ENCODE peak calls at places on chromosomes 3 and 15, in nine cellular contexts. I is HL-60, P is mesothelial cell of epicardium, D is H9, K is IMR-90, U is type B pancreatic cell, O is omental fat pad, S is fibroblast of villous mesenchyme, V is AG09309. B is an unnamed sample.

GRCh38 chr15:44662478-44663409 is 718 bp downstream of the SPG11 start:
- DNase-seq in V (no peak), K (peak), U (no peak), I (peak), S (peak), P (no peak), O (peak), D (peak), B (peak)

GRCh38 chr3:113110263-113110662 is 101.1 kb upstream of the BOC start:
- DNase-seq in V (no peak), K (no peak), I (no peak), D (no peak), U (no peak), O (no peak), P (no peak), S (no peak), B (no peak)

GRCh38 chr3:151709847-151710246 is 23.9 kb upstream of the AADACL2 start:
- DNase-seq in V (no peak), S (peak), U (no peak), P (no peak), O (no peak), I (no peak), D (no peak), K (peak), B (no peak)

GRCh38 chr3:66933233-66933632 is 64.9 kb upstream of the KBTBD8 start:
- DNase-seq in S (no peak), P (no peak), V (no peak), U (no peak), I (no peak), D (peak), K (no peak), O (no peak), B (no peak)

GRCh38 chr3:124778061-124778460 is 47.8 kb downstream of the UMPS start:
- DNase-seq in D (no peak), P (no peak), S (no peak), V (no peak), U (no peak), I (no peak), K (no peak), O (no peak), B (no peak)

GRCh38 chr3:49616061-49616460 is 58.1 kb upstream of the APEH start:
- DNase-seq in V (no peak), U (no peak), P (no peak), D (no peak), I (no peak), O (no peak), K (no peak), S (no peak), B (no peak)

GRCh38 chr3:45491344-45491743 is 103.0 kb downstream of the LARS2 start:
- DNase-seq in S (no peak), V (no peak), U (no peak), K (no peak), O (no peak), P (no peak), D (no peak), I (no peak), B (no peak)

GRCh38 chr15:94287794-94288246 is 56.5 kb downstream of the MCTP2 start:
- DNase-seq in U (no peak), S (no peak), D (no peak), P (no peak), V (no peak), K (no peak), I (peak), O (no peak), B (peak)

GRCh38 chr3:151316267-151316991 is at the start of gene GPR87:
- DNase-seq in S (no peak), U (no peak), K (peak), O (no peak), I (no peak), P (no peak), V (no peak), D (no peak), B (no peak)

GRCh38 chr15:34437687-34438086 is at the start of gene GOLGA8A:
- DNase-seq in K (peak), V (peak), P (peak), U (no peak), O (no peak), D (peak), S (peak), I (peak), B (peak)

GRCh38 chr3:134937256-134938023 is 142.4 kb downstream of the EPHB1 start:
- DNase-seq in I (no peak), V (no peak), D (peak), K (no peak), S (no peak), P (peak), O (no peak), U (no peak), B (no peak)

GRCh38 chr3:14988988-14989394 is 41.6 kb downstream of the NR2C2 start:
- DNase-seq in O (no peak), P (no peak), V (no peak), D (peak), K (no peak), S (no peak), I (no peak), U (no peak), B (peak)

GRCh38 chr15:63449711-63450110 is 54.7 kb upstream of the USP3 start:
- DNase-seq in V (no peak), S (peak), U (no peak), D (peak), I (no peak), O (no peak), P (no peak), K (no peak), B (no peak)

GRCh38 chr3:84308379-84308778 is 650.4 kb upstream of the CADM2 start:
- DNase-seq in I (no peak), S (no peak), V (no peak), O (no peak), P (no peak), D (no peak), U (no peak), K (no peak), B (no peak)

GRCh38 chr3:39476783-39477182 is 9.3 kb downstream of the MOBP start:
- DNase-seq in U (no peak), O (no peak), I (no peak), P (no peak), S (no peak), D (no peak), V (no peak), K (no peak), B (no peak)

GRCh38 chr3:29822051-29822450 is 541.2 kb downstream of the RBMS3 start:
- DNase-seq in S (peak), D (no peak), I (no peak), V (peak), K (peak), P (no peak), U (no peak), O (no peak), B (no peak)

GRCh38 chr3:166060789-166061479 is 223.7 kb upstream of the BCHE start:
- DNase-seq in S (no peak), V (no peak), U (no peak), D (peak), I (no peak), P (no peak), O (no peak), K (no peak), B (no peak)

GRCh38 chr3:48845170-48845569 is 2.5 kb downstream of the PRKAR2A start:
- DNase-seq in D (no peak), O (no peak), S (peak), V (no peak), P (no peak), U (no peak), I (no peak), K (no peak), B (no peak)

GRCh38 chr15:65638681-65639089 is 16.9 kb downstream of the SLC24A1 start:
- DNase-seq in D (no peak), V (peak), K (peak), S (peak), O (no peak), U (no peak), P (no peak), I (peak), B (no peak)

GRCh38 chr3:100226712-100227429 is 33.9 kb upstream of the TBC1D23 start:
- DNase-seq in O (no peak), S (peak), V (no peak), D (no peak), P (no peak), I (no peak), K (peak), U (no peak), B (no peak)

GRCh38 chr15:27176785-27177406 is 205.9 kb downstream of the GABRG3 start:
- DNase-seq in V (no peak), K (no peak), I (no peak), D (no peak), S (no peak), P (no peak), O (no peak), U (no peak), B (no peak)

GRCh38 chr3:143769663-143770062 is 78.6 kb downstream of the SLC9A9 start:
- DNase-seq in U (no peak), O (no peak), V (peak), I (no peak), S (peak), D (no peak), P (no peak), K (peak), B (no peak)

GRCh38 chr3:143757691-143758090 is 90.6 kb downstream of the SLC9A9 start:
- DNase-seq in S (no peak), D (no peak), I (no peak), P (no peak), K (no peak), U (no peak), O (no peak), V (no peak), B (no peak)

GRCh38 chr3:143764840-143765239 is 83.4 kb downstream of the SLC9A9 start:
- DNase-seq in S (no peak), V (no peak), K (no peak), D (no peak), O (no peak), U (no peak), P (no peak), I (no peak), B (no peak)

DNA sequence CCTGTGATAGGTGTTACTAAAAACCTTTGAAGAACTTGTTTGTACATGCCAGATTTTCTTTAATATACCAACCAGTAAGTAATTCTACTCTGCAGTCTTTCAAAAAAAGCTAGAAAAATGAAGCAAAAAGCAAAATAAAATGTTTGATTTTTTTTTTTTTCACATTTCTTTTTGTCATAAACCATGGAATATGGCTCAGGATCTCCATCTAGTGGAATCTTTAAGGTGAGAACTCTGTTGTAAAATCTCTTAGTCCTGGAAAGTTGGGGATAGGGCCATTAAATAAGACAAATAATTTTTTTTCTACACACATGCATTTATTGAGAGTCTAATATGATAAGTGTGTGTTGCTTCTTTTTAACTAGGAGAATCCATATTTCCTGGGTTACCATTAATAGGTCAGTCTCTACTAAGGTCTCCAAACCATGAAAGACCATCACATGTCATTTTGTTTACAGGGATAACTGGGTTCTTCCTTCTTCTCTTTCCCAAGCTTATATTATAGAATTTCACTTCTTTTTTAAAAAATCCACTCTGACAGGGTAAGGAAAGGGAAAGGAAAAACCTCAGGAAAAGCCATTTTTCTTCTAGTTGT is 84.6 kb downstream of the SLC9A9 start:
- DNase-seq in K (peak), I (no peak), U (no peak), V (no peak), S (peak), P (no peak), O (no peak), D (no peak), B (no peak)
- TF ChIP-seq CTCF in K (peak), I (no peak), U (peak), V (peak), S (peak), P (no peak), O (no peak), D (peak), B (no peak)

DNA sequence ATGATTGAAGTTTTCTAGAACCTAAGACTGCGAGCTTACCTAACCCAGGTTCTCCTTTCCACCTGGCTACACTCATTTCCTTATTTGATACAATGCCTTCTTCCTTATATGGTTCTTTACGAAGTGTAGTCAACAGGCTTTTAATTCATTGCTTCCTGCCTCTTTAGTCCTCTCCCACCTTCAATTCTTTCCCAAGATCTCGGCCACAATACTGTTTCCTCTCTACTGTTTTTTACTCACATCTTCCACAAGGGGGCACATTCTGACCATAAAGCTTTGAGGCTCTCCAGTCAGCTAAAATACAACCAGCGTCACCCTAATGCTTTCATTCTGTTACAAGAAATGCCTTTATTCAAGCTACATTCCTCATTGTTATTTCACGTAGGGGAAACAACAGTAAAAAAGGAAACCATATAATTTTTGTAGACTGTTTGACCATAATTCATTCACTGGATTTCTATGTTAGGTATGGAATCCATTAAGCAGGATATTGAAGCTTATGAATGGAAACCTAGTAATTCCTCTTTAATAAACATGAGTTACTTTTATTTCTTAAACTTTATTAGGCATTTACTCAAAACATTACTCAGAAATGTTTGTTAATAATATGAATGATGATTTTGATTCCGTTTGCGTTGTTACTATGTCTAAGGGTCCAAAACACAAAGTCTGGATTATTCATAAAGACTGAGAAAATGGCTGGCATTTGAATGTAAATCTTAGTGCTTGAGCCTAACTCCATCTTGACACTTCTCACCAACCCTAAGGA is 29.5 kb upstream of the VEPH1 start:
- DNase-seq in O (no peak), P (no peak), U (no peak), I (peak), D (peak), S (peak), V (peak), K (peak), B (no peak)
- TF ChIP-seq CTCF in O (no peak), P (peak), U (peak), I (peak), D (peak), S (peak), V (peak), K (peak), B (no peak)

DNA sequence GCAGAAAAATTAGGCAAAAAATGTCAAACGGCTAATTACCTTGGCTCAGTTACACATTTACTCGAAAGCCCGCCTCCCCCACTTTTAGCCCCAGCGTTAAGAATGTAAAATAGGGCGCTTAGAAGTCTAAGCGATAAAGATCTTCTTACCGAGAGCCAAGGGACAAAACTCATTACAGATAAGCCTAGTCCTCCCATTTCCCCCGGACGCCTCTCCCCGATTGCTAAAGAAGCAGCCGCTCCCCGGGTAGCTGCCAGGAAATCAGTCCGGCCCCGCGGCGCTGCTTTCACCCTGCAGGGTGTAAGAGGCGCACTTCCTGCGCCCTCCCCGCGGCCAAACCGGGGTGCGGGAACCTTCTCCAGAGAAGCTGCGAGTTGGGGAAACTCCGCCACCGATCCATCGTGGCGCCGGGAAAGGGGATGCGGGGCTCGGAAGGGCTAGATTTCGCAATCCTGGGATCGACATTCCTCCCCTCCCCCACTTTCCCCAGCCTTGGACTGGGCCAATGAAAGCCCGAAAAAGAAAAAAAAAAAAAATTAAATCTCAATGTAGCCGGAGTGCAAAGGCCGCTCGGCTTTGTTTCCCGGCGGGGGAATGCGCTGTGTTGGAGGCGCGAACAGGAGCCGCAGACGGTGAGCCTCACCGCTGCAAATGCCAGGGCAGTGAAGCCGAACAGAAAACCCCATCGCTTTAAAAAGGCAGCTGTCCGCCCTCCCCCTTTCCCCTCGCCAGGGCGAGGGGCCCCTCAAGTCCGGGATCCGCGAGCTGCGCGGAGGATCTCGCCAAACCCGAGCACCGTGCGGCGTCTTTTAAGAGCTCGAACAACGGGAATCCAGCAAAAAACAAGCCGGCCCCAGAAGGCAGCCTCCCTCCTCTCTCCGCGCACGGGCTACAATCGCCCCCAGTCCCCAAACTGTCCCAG is 658 bp upstream of the PTPRG start:
- DNase-seq in U (peak), V (no peak), O (peak), S (peak), I (no peak), D (peak), P (peak), K (peak), B (no peak)
- TF ChIP-seq CTCF in U (peak), V (no peak), O (no peak), S (peak), I (no peak), D (no peak), P (no peak), K (no peak), B (no peak)

GRCh38 chr15:83837946-83838571 is 184.1 kb downstream of the ADAMTSL3 start:
- DNase-seq in U (no peak), K (peak), I (no peak), V (no peak), P (no peak), S (no peak), O (no peak), D (peak), B (no peak)
- TF ChIP-seq CTCF in U (peak), K (peak), I (peak), V (peak), P (peak), S (peak), O (no peak), D (peak), B (no peak)

GRCh38 chr3:59069838-59070237 is 20.0 kb upstream of the CFAP20DC start:
- DNase-seq in P (no peak), K (no peak), I (no peak), D (no peak), U (no peak), O (no peak), S (no peak), V (no peak), B (no peak)

GRCh38 chr3:59064276-59064675 is 14.5 kb upstream of the CFAP20DC start:
- DNase-seq in P (no peak), U (no peak), S (no peak), I (no peak), O (no peak), V (no peak), D (peak), K (no peak), B (no peak)

GRCh38 chr3:59065240-59065639 is 15.4 kb upstream of the CFAP20DC start:
- DNase-seq in V (no peak), U (no peak), D (no peak), O (no peak), S (no peak), I (no peak), K (no peak), P (no peak), B (no peak)

GRCh38 chr3:59064728-59065127 is 14.9 kb upstream of the CFAP20DC start:
- DNase-seq in I (no peak), V (no peak), U (no peak), K (no peak), D (no peak), P (no peak), O (no peak), S (no peak), B (no peak)
- TF ChIP-seq CTCF in I (no peak), V (no peak), U (no peak), K (no peak), D (no peak), P (no peak), O (no peak), S (no peak), B (no peak)

DNA sequence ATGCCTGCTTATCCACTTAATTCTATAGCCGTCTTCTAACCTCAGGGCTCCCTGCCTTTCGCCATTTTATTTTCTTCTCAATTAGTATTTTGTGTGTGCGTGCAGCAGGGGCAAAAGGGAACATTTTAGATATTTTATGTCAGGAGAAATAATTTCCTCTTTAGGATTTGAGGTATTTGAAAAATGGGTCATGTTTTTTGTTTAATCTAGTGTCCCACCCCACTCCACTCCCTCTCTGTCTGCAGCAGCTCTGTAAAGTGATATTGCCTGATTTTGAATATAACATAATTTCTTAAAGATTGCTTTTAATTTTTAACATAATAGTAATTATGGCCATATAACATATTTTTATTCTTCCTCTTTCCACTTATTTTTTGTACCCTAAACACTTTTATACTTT is 593.2 kb upstream of the DPPA4 start:
- DNase-seq in D (no peak), P (no peak), K (no peak), S (no peak), U (no peak), V (no peak), O (no peak), I (no peak), B (no peak)
- TF ChIP-seq CTCF in D (no peak), P (no peak), K (no peak), S (no peak), U (no peak), V (no peak), O (no peak), I (no peak), B (no peak)

B was measured in activated B cell treated with CpG ODN at 0.5 μM for 24 hours.